ENCODE peak calls at places on chromosomes 11 and 22, in ten cellular contexts. One of them, this sample, is unnamed.

GRCh38 chr11:73875840-73876239 is 806 bp downstream of the COA4 start:
- DNase-seq in neuronal stem cell: no peak
- DNase-seq in A549: no peak
- DNase-seq in effector memory CD4-positive, alpha-beta T cell: no peak
- DNase-seq in CD8-positive, alpha-beta T cell: no peak
- DNase-seq in PC-9: peak; percentile 5
- DNase-seq in PC-3: peak; percentile 14
- DNase-seq in pancreas: no peak
- DNase-seq in gastrocnemius medialis: no peak
- DNase-seq in tibial nerve: no peak
- DNase-seq in this sample: no peak

GRCh38 chr22:38733329-38734202 is 22.2 kb downstream of the SUN2 start:
- DNase-seq in tibial nerve: peak; percentile 55
- DNase-seq in PC-3: peak; percentile 29
- DNase-seq in pancreas: peak; percentile 82
- DNase-seq in CD8-positive, alpha-beta T cell: peak; percentile 66
- DNase-seq in neuronal stem cell: no peak
- DNase-seq in PC-9: peak; percentile 52
- DNase-seq in effector memory CD4-positive, alpha-beta T cell: no peak
- DNase-seq in gastrocnemius medialis: peak; percentile 98
- DNase-seq in A549: peak; percentile 60
- DNase-seq in this sample: peak; percentile 64

GRCh38 chr11:62880231-62880802 is 379 bp upstream of the SLC3A2 start:
- DNase-seq in tibial nerve: no peak
- DNase-seq in A549: peak; percentile 38
- DNase-seq in effector memory CD4-positive, alpha-beta T cell: no peak
- DNase-seq in CD8-positive, alpha-beta T cell: no peak
- DNase-seq in pancreas: no peak
- DNase-seq in gastrocnemius medialis: peak; percentile 62
- DNase-seq in PC-9: peak; percentile 49
- DNase-seq in PC-3: peak; percentile 91
- DNase-seq in neuronal stem cell: no peak
- DNase-seq in this sample: no peak

GRCh38 chr11:10032991-10033390 is 261.0 kb downstream of the SBF2 start:
- DNase-seq in A549: no peak
- DNase-seq in PC-3: peak; percentile 41
- DNase-seq in gastrocnemius medialis: no peak
- DNase-seq in PC-9: no peak
- DNase-seq in effector memory CD4-positive, alpha-beta T cell: no peak
- DNase-seq in CD8-positive, alpha-beta T cell: no peak
- DNase-seq in pancreas: no peak
- DNase-seq in tibial nerve: no peak
- DNase-seq in neuronal stem cell: no peak
- DNase-seq in this sample: no peak

GRCh38 chr11:47553417-47553746 is 450 bp upstream of the CELF1 start:
- DNase-seq in effector memory CD4-positive, alpha-beta T cell: no peak
- DNase-seq in CD8-positive, alpha-beta T cell: no peak
- DNase-seq in PC-3: no peak
- DNase-seq in tibial nerve: peak; percentile 25
- DNase-seq in A549: no peak
- DNase-seq in gastrocnemius medialis: no peak
- DNase-seq in neuronal stem cell: no peak
- DNase-seq in pancreas: no peak
- DNase-seq in PC-9: no peak
- DNase-seq in this sample: no peak

GRCh38 chr11:1943576-1943975 is 3.6 kb upstream of the MRPL23 start:
- DNase-seq in tibial nerve: no peak
- DNase-seq in CD8-positive, alpha-beta T cell: no peak
- DNase-seq in A549: no peak
- DNase-seq in pancreas: peak; percentile 14
- DNase-seq in PC-9: no peak
- DNase-seq in effector memory CD4-positive, alpha-beta T cell: no peak
- DNase-seq in PC-3: peak; percentile 3
- DNase-seq in gastrocnemius medialis: peak; percentile 8
- DNase-seq in neuronal stem cell: no peak
- DNase-seq in this sample: no peak

GRCh38 chr11:46210133-46210636 is 67.3 kb upstream of the CREB3L1 start:
- DNase-seq in PC-3: peak; percentile 19
- DNase-seq in CD8-positive, alpha-beta T cell: no peak
- DNase-seq in A549: peak; percentile 25
- DNase-seq in effector memory CD4-positive, alpha-beta T cell: no peak
- DNase-seq in gastrocnemius medialis: no peak
- DNase-seq in pancreas: no peak
- DNase-seq in tibial nerve: no peak
- DNase-seq in PC-9: peak; percentile 12
- DNase-seq in neuronal stem cell: no peak
- DNase-seq in this sample: no peak

GRCh38 chr22:28799125-28799833 is 1.1 kb downstream of the XBP1 start:
- DNase-seq in gastrocnemius medialis: peak; percentile 82
- DNase-seq in A549: peak; percentile 71
- DNase-seq in CD8-positive, alpha-beta T cell: no peak
- DNase-seq in PC-3: peak; percentile 53
- DNase-seq in tibial nerve: peak; percentile 83
- DNase-seq in effector memory CD4-positive, alpha-beta T cell: no peak
- DNase-seq in pancreas: no peak
- DNase-seq in PC-9: peak; percentile 19
- DNase-seq in neuronal stem cell: no peak
- DNase-seq in this sample: no peak

GRCh38 chr11:114440971-114441810 is 1.9 kb downstream of the REXO2 start:
- DNase-seq in effector memory CD4-positive, alpha-beta T cell: no peak
- DNase-seq in tibial nerve: no peak
- DNase-seq in PC-9: no peak
- DNase-seq in CD8-positive, alpha-beta T cell: no peak
- DNase-seq in PC-3: peak; percentile 36
- DNase-seq in gastrocnemius medialis: no peak
- DNase-seq in pancreas: no peak
- DNase-seq in A549: no peak
- DNase-seq in neuronal stem cell: no peak
- DNase-seq in this sample: no peak

GRCh38 chr11:117868088-117868487 is 8.4 kb downstream of the FXYD6 start:
- DNase-seq in PC-9: no peak
- DNase-seq in PC-3: no peak
- DNase-seq in tibial nerve: no peak
- DNase-seq in CD8-positive, alpha-beta T cell: no peak
- DNase-seq in A549: no peak
- DNase-seq in pancreas: no peak
- DNase-seq in neuronal stem cell: no peak
- DNase-seq in gastrocnemius medialis: no peak
- DNase-seq in effector memory CD4-positive, alpha-beta T cell: no peak
- DNase-seq in this sample: no peak

GRCh38 chr11:83249445-83249844 is 36.7 kb downstream of the CCDC90B start:
- DNase-seq in neuronal stem cell: no peak
- DNase-seq in PC-9: no peak
- DNase-seq in PC-3: no peak
- DNase-seq in tibial nerve: no peak
- DNase-seq in pancreas: no peak
- DNase-seq in A549: no peak
- DNase-seq in gastrocnemius medialis: no peak
- DNase-seq in effector memory CD4-positive, alpha-beta T cell: no peak
- DNase-seq in CD8-positive, alpha-beta T cell: no peak
- DNase-seq in this sample: no peak

GRCh38 chr11:121881806-121882205 is 234.2 kb downstream of the BLID start:
- DNase-seq in neuronal stem cell: no peak
- DNase-seq in PC-9: no peak
- DNase-seq in gastrocnemius medialis: no peak
- DNase-seq in pancreas: no peak
- DNase-seq in PC-3: peak; percentile 73
- DNase-seq in tibial nerve: no peak
- DNase-seq in A549: no peak
- DNase-seq in CD8-positive, alpha-beta T cell: no peak
- DNase-seq in effector memory CD4-positive, alpha-beta T cell: no peak
- DNase-seq in this sample: no peak

DNA sequence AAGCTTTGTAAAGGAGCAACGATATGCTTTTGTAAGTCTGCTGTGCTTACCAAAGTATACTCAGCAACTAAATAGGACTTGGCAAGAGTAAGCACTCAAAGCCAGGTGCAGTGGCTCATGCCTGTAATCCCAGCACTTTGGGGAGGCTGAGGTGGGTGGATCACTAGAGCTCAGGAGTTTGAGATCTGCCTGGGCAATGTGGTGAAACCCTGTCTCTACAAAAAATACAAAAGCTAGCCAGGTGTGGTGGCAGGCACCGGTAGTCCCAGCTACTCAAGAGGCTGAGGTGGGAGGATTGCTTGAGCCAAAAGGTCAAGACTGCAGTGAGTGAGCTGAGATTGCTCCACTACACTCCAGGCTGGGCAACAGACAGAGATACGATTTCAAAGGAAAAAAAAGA is 67.5 kb downstream of the PAK1 start:
- DNase-seq in tibial nerve: no peak
- DNase-seq in neuronal stem cell: no peak
- DNase-seq in gastrocnemius medialis: peak; percentile 26
- DNase-seq in CD8-positive, alpha-beta T cell: no peak
- DNase-seq in PC-3: no peak
- DNase-seq in A549: no peak
- DNase-seq in pancreas: no peak
- DNase-seq in effector memory CD4-positive, alpha-beta T cell: no peak
- DNase-seq in PC-9: no peak
- DNase-seq in this sample: no peak
- H3K4me1 ChIP-seq in tibial nerve: peaks cover 15% of the 10 kb centered on the region
- H3K4me1 ChIP-seq in neuronal stem cell: peaks cover 19% of the 10 kb centered on the region
- H3K4me1 ChIP-seq in gastrocnemius medialis: peaks cover 43% of the 10 kb centered on the region
- H3K4me1 ChIP-seq in CD8-positive, alpha-beta T cell: peaks cover 35% of the 10 kb centered on the region
- H3K4me1 ChIP-seq in PC-3: peaks cover 29% of the 10 kb centered on the region
- H3K4me1 ChIP-seq in A549: peaks cover 17% of the 10 kb centered on the region
- H3K4me1 ChIP-seq in pancreas: peaks cover 10% of the 10 kb centered on the region
- H3K4me1 ChIP-seq in effector memory CD4-positive, alpha-beta T cell: peaks cover 6% of the 10 kb centered on the region
- H3K4me1 ChIP-seq in PC-9: peaks cover 34% of the 10 kb centered on the region
- H3K4me1 ChIP-seq in this sample: peaks cover 45% of the 10 kb centered on the region

GRCh38 chr11:9004310-9004945 is 627 bp upstream of the NRIP3 start:
- DNase-seq in PC-9: no peak
- DNase-seq in PC-3: no peak
- DNase-seq in neuronal stem cell: peak; percentile 43
- DNase-seq in effector memory CD4-positive, alpha-beta T cell: no peak
- DNase-seq in pancreas: peak; percentile 49
- DNase-seq in gastrocnemius medialis: no peak
- DNase-seq in CD8-positive, alpha-beta T cell: no peak
- DNase-seq in A549: no peak
- DNase-seq in tibial nerve: no peak
- DNase-seq in this sample: no peak
- H3K4me3 ChIP-seq in PC-9: no peak overlapping the region
- H3K4me3 ChIP-seq in PC-3: no peak overlapping the region
- H3K4me3 ChIP-seq in neuronal stem cell: peak overlapping the region; percentile 81
- H3K4me3 ChIP-seq in effector memory CD4-positive, alpha-beta T cell: peak overlapping the region; percentile 67
- H3K4me3 ChIP-seq in pancreas: peak overlapping the region; percentile 40
- H3K4me3 ChIP-seq in gastrocnemius medialis: peak overlapping the region; percentile 83
- H3K4me3 ChIP-seq in CD8-positive, alpha-beta T cell: peak overlapping the region; percentile 66
- H3K4me3 ChIP-seq in A549: peak overlapping the region; percentile 50
- H3K4me3 ChIP-seq in tibial nerve: peak overlapping the region; percentile 53
- H3K4me3 ChIP-seq in this sample: peak overlapping the region; percentile 56

GRCh38 chr11:65699306-65699705 is 12.7 kb upstream of the KAT5 start:
- DNase-seq in pancreas: no peak
- DNase-seq in effector memory CD4-positive, alpha-beta T cell: no peak
- DNase-seq in PC-3: no peak
- DNase-seq in PC-9: no peak
- DNase-seq in CD8-positive, alpha-beta T cell: no peak
- DNase-seq in gastrocnemius medialis: no peak
- DNase-seq in A549: no peak
- DNase-seq in tibial nerve: no peak
- DNase-seq in neuronal stem cell: no peak
- DNase-seq in this sample: no peak

GRCh38 chr11:65698205-65698604 is 13.8 kb upstream of the KAT5 start:
- DNase-seq in pancreas: no peak
- DNase-seq in CD8-positive, alpha-beta T cell: no peak
- DNase-seq in neuronal stem cell: no peak
- DNase-seq in PC-9: no peak
- DNase-seq in tibial nerve: no peak
- DNase-seq in effector memory CD4-positive, alpha-beta T cell: no peak
- DNase-seq in PC-3: no peak
- DNase-seq in A549: no peak
- DNase-seq in gastrocnemius medialis: no peak
- DNase-seq in this sample: no peak

GRCh38 chr11:65695459-65696241 is 16.4 kb upstream of the KAT5 start:
- DNase-seq in CD8-positive, alpha-beta T cell: no peak
- DNase-seq in effector memory CD4-positive, alpha-beta T cell: no peak
- DNase-seq in pancreas: peak; percentile 71
- DNase-seq in neuronal stem cell: no peak
- DNase-seq in A549: no peak
- DNase-seq in PC-9: peak; percentile 44
- DNase-seq in tibial nerve: no peak
- DNase-seq in PC-3: peak; percentile 97
- DNase-seq in gastrocnemius medialis: no peak
- DNase-seq in this sample: peak; percentile 41

GRCh38 chr11:65700377-65700776 is 11.7 kb upstream of the KAT5 start:
- DNase-seq in PC-9: no peak
- DNase-seq in A549: no peak
- DNase-seq in pancreas: no peak
- DNase-seq in gastrocnemius medialis: no peak
- DNase-seq in PC-3: no peak
- DNase-seq in neuronal stem cell: no peak
- DNase-seq in tibial nerve: no peak
- DNase-seq in effector memory CD4-positive, alpha-beta T cell: no peak
- DNase-seq in CD8-positive, alpha-beta T cell: no peak
- DNase-seq in this sample: no peak

DNA sequence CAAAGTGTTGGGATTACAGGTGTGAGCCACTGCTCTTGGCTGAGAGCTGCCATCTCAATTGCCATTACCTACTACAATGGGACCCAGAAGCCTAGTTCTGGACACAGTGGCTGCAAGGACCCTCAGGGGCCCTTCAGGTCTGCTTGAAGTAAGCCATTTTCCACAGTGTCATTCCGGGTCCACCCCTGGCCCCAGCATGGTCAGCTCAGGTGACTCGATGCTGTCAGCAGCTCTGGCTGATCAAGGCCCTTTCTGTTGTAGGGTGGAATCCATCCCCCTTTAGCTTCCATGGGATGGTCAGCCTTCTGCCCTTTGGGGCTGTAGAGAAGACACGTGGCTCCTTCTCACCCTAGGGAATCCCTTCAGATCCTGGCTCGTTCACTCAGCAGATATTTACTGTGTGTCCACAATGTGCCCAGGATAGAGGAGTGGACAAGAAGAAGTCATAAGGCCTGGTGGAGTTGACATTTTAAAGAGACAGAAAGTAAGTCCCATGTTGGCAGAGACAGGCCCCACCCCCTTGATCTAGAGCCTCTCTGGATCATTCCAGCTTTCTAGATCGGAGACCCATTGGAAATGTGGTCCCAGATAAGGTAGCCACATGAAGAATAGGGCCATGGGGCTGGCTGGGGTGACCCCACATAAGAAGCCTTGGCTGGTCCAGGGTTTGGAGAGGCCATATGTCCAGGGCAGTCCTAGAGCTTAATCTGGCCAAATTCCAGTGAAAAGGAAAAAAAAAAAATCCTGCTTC is 15.1 kb upstream of the KAT5 start:
- DNase-seq in effector memory CD4-positive, alpha-beta T cell: no peak
- DNase-seq in neuronal stem cell: no peak
- DNase-seq in A549: no peak
- DNase-seq in tibial nerve: no peak
- DNase-seq in gastrocnemius medialis: no peak
- DNase-seq in pancreas: no peak
- DNase-seq in CD8-positive, alpha-beta T cell: no peak
- DNase-seq in PC-3: no peak
- DNase-seq in PC-9: no peak
- DNase-seq in this sample: no peak
- H3K27ac ChIP-seq in effector memory CD4-positive, alpha-beta T cell: no peak overlapping the region
- H3K27ac ChIP-seq in neuronal stem cell: no peak overlapping the region
- H3K27ac ChIP-seq in A549: no peak overlapping the region
- H3K27ac ChIP-seq in tibial nerve: no peak overlapping the region
- H3K27ac ChIP-seq in gastrocnemius medialis: no peak overlapping the region
- H3K27ac ChIP-seq in pancreas: no peak overlapping the region
- H3K27ac ChIP-seq in CD8-positive, alpha-beta T cell: no peak overlapping the region
- H3K27ac ChIP-seq in PC-3: no peak overlapping the region
- H3K27ac ChIP-seq in PC-9: no peak overlapping the region
- H3K27ac ChIP-seq in this sample: peak overlapping the region; percentile 12

GRCh38 chr11:102157219-102157618 is 47.0 kb downstream of the YAP1 start:
- DNase-seq in tibial nerve: peak; percentile 19
- DNase-seq in PC-3: peak; percentile 83
- DNase-seq in A549: no peak
- DNase-seq in effector memory CD4-positive, alpha-beta T cell: no peak
- DNase-seq in neuronal stem cell: no peak
- DNase-seq in CD8-positive, alpha-beta T cell: no peak
- DNase-seq in PC-9: peak; percentile 15
- DNase-seq in gastrocnemius medialis: peak; percentile 78
- DNase-seq in pancreas: peak; percentile 42
- DNase-seq in this sample: peak; percentile 67
- H3K4me1 ChIP-seq in tibial nerve: peaks cover 81% of the 10 kb centered on the region
- H3K4me1 ChIP-seq in PC-3: peaks cover 33% of the 10 kb centered on the region
- H3K4me1 ChIP-seq in A549: peaks cover 49% of the 10 kb centered on the region
- H3K4me1 ChIP-seq in effector memory CD4-positive, alpha-beta T cell: no peaks in the 10 kb centered on the region
- H3K4me1 ChIP-seq in neuronal stem cell: peaks cover 2% of the 10 kb centered on the region
- H3K4me1 ChIP-seq in CD8-positive, alpha-beta T cell: no peaks in the 10 kb centered on the region
- H3K4me1 ChIP-seq in PC-9: peaks cover 64% of the 10 kb centered on the region
- H3K4me1 ChIP-seq in gastrocnemius medialis: peaks cover 47% of the 10 kb centered on the region
- H3K4me1 ChIP-seq in pancreas: no peaks in the 10 kb centered on the region
- H3K4me1 ChIP-seq in this sample: peaks cover 29% of the 10 kb centered on the region